ENCODE peak calls at places on chromosomes 6 and 20, in five cellular contexts. One of them, this sample, is unnamed.

GRCh38 chr6:30818426-30818841 is 65.9 kb upstream of the DDR1 start:
- DNase-seq in ovary: no peak
- DNase-seq in T-cell: no peak
- DNase-seq in lung: no peak
- DNase-seq in GM13976: no peak
- DNase-seq in this sample: no peak

GRCh38 chr6:36616888-36617521 is 22.8 kb downstream of the SRSF3 start:
- DNase-seq in ovary: no peak
- DNase-seq in lung: peak
- DNase-seq in GM13976: no peak
- DNase-seq in T-cell: no peak
- DNase-seq in this sample: peak

GRCh38 chr6:34680802-34681515 is 15.6 kb downstream of the ILRUN start:
- DNase-seq in ovary: no peak
- DNase-seq in lung: no peak
- DNase-seq in T-cell: no peak
- DNase-seq in GM13976: peak
- DNase-seq in this sample: no peak

GRCh38 chr6:111600154-111600553 is 5.5 kb downstream of the TRAF3IP2 start:
- DNase-seq in lung: no peak
- DNase-seq in ovary: no peak
- DNase-seq in GM13976: no peak
- DNase-seq in T-cell: no peak
- DNase-seq in this sample: no peak

GRCh38 chr20:49482621-49483017 is at the start of gene KCNB1:
- DNase-seq in ovary: peak
- DNase-seq in T-cell: peak
- DNase-seq in lung: peak
- DNase-seq in GM13976: peak
- DNase-seq in this sample: peak

GRCh38 chr6:39191236-39191930 is 37.9 kb downstream of the KCNK5 start:
- DNase-seq in ovary: no peak
- DNase-seq in GM13976: no peak
- DNase-seq in lung: no peak
- DNase-seq in T-cell: no peak
- DNase-seq in this sample: no peak

GRCh38 chr6:87706187-87706966 is 4.3 kb upstream of the AKIRIN2 start:
- DNase-seq in T-cell: no peak
- DNase-seq in lung: no peak
- DNase-seq in ovary: no peak
- DNase-seq in GM13976: no peak
- DNase-seq in this sample: no peak

GRCh38 chr6:31328355-31328960 is 28.5 kb downstream of the HLA-B start:
- DNase-seq in T-cell: no peak
- DNase-seq in GM13976: no peak
- DNase-seq in lung: no peak
- DNase-seq in ovary: no peak
- DNase-seq in this sample: no peak

GRCh38 chr6:152946484-152946883 is 36.4 kb downstream of the FBXO5 start:
- DNase-seq in ovary: no peak
- DNase-seq in T-cell: no peak
- DNase-seq in GM13976: no peak
- DNase-seq in lung: no peak
- DNase-seq in this sample: no peak

GRCh38 chr6:15358579-15359327 is 112.9 kb downstream of the JARID2 start:
- DNase-seq in T-cell: no peak
- DNase-seq in GM13976: no peak
- DNase-seq in ovary: no peak
- DNase-seq in lung: no peak
- DNase-seq in this sample: no peak

GRCh38 chr6:110435052-110435602 is 19.8 kb upstream of the DDO start:
- DNase-seq in lung: no peak
- DNase-seq in T-cell: no peak
- DNase-seq in GM13976: no peak
- DNase-seq in ovary: no peak
- DNase-seq in this sample: no peak